ENCODE peak calls at places on chromosomes 2 and 18, in eight cellular contexts. One of them, this sample, is unnamed.

GRCh38 chr18:77208969-77209368 is 40.7 kb upstream of the GALR1 start:
- DNase-seq in NCI-H2171 treated with DMSO at 0.1 percent for 48 hours: no peak
- DNase-seq in skeletal muscle cell: peak
- DNase-seq in effector CD4-positive, alpha-beta T cell: no peak
- DNase-seq in stimulated activated CD4-positive, alpha-beta T cell treated with anti-CD3 and anti-CD28 coated beads, Interleukin-15, amount 100 ng/mL, for 1 hour: no peak
- DNase-seq in A172: peak
- DNase-seq in stimulated activated CD8-positive, alpha-beta memory T cell treated with anti-CD3 and anti-CD28 coated beads, Interleukin-7, amount 100 ng/mL, for 1 hour: no peak
- DNase-seq in LHCN-M2: peak
- DNase-seq in this sample: no peak

GRCh38 chr2:239751719-239752355 is 273.3 kb downstream of the NDUFA10 start:
- DNase-seq in NCI-H2171 treated with DMSO at 0.1 percent for 48 hours: no peak
- DNase-seq in skeletal muscle cell: no peak
- DNase-seq in effector CD4-positive, alpha-beta T cell: no peak
- DNase-seq in stimulated activated CD4-positive, alpha-beta T cell treated with anti-CD3 and anti-CD28 coated beads, Interleukin-15, amount 100 ng/mL, for 1 hour: peak
- DNase-seq in A172: no peak
- DNase-seq in stimulated activated CD8-positive, alpha-beta memory T cell treated with anti-CD3 and anti-CD28 coated beads, Interleukin-7, amount 100 ng/mL, for 1 hour: no peak
- DNase-seq in LHCN-M2: no peak
- DNase-seq in this sample: no peak

GRCh38 chr2:154825358-154825757 is 126.9 kb downstream of the KCNJ3 start:
- DNase-seq in NCI-H2171 treated with DMSO at 0.1 percent for 48 hours: no peak
- DNase-seq in skeletal muscle cell: no peak
- DNase-seq in effector CD4-positive, alpha-beta T cell: no peak
- DNase-seq in stimulated activated CD4-positive, alpha-beta T cell treated with anti-CD3 and anti-CD28 coated beads, Interleukin-15, amount 100 ng/mL, for 1 hour: no peak
- DNase-seq in A172: no peak
- DNase-seq in stimulated activated CD8-positive, alpha-beta memory T cell treated with anti-CD3 and anti-CD28 coated beads, Interleukin-7, amount 100 ng/mL, for 1 hour: no peak
- DNase-seq in LHCN-M2: no peak
- DNase-seq in this sample: no peak

GRCh38 chr18:27073404-27073830 is 111.7 kb downstream of the CHST9 start:
- DNase-seq in NCI-H2171 treated with DMSO at 0.1 percent for 48 hours: no peak
- DNase-seq in skeletal muscle cell: no peak
- DNase-seq in effector CD4-positive, alpha-beta T cell: no peak
- DNase-seq in stimulated activated CD4-positive, alpha-beta T cell treated with anti-CD3 and anti-CD28 coated beads, Interleukin-15, amount 100 ng/mL, for 1 hour: no peak
- DNase-seq in A172: no peak
- DNase-seq in stimulated activated CD8-positive, alpha-beta memory T cell treated with anti-CD3 and anti-CD28 coated beads, Interleukin-7, amount 100 ng/mL, for 1 hour: no peak
- DNase-seq in LHCN-M2: no peak
- DNase-seq in this sample: no peak

GRCh38 chr18:56257215-56257614 is 381.2 kb downstream of the TXNL1 start:
- DNase-seq in NCI-H2171 treated with DMSO at 0.1 percent for 48 hours: no peak
- DNase-seq in skeletal muscle cell: peak
- DNase-seq in effector CD4-positive, alpha-beta T cell: no peak
- DNase-seq in stimulated activated CD4-positive, alpha-beta T cell treated with anti-CD3 and anti-CD28 coated beads, Interleukin-15, amount 100 ng/mL, for 1 hour: no peak
- DNase-seq in A172: peak
- DNase-seq in stimulated activated CD8-positive, alpha-beta memory T cell treated with anti-CD3 and anti-CD28 coated beads, Interleukin-7, amount 100 ng/mL, for 1 hour: no peak
- DNase-seq in LHCN-M2: peak
- DNase-seq in this sample: no peak

GRCh38 chr2:134154269-134154668 is 99.6 kb upstream of the MGAT5 start:
- DNase-seq in NCI-H2171 treated with DMSO at 0.1 percent for 48 hours: no peak
- DNase-seq in skeletal muscle cell: no peak
- DNase-seq in effector CD4-positive, alpha-beta T cell: no peak
- DNase-seq in stimulated activated CD4-positive, alpha-beta T cell treated with anti-CD3 and anti-CD28 coated beads, Interleukin-15, amount 100 ng/mL, for 1 hour: no peak
- DNase-seq in A172: no peak
- DNase-seq in stimulated activated CD8-positive, alpha-beta memory T cell treated with anti-CD3 and anti-CD28 coated beads, Interleukin-7, amount 100 ng/mL, for 1 hour: no peak
- DNase-seq in LHCN-M2: no peak
- DNase-seq in this sample: no peak

GRCh38 chr2:236659758-236660150 is 90.1 kb downstream of the ACKR3 start:
- DNase-seq in NCI-H2171 treated with DMSO at 0.1 percent for 48 hours: peak
- DNase-seq in skeletal muscle cell: peak
- DNase-seq in effector CD4-positive, alpha-beta T cell: no peak
- DNase-seq in stimulated activated CD4-positive, alpha-beta T cell treated with anti-CD3 and anti-CD28 coated beads, Interleukin-15, amount 100 ng/mL, for 1 hour: no peak
- DNase-seq in A172: peak
- DNase-seq in stimulated activated CD8-positive, alpha-beta memory T cell treated with anti-CD3 and anti-CD28 coated beads, Interleukin-7, amount 100 ng/mL, for 1 hour: no peak
- DNase-seq in LHCN-M2: no peak
- DNase-seq in this sample: no peak

GRCh38 chr2:220935789-220936321 is 636.2 kb downstream of the EPHA4 start:
- DNase-seq in NCI-H2171 treated with DMSO at 0.1 percent for 48 hours: no peak
- DNase-seq in skeletal muscle cell: no peak
- DNase-seq in effector CD4-positive, alpha-beta T cell: no peak
- DNase-seq in stimulated activated CD4-positive, alpha-beta T cell treated with anti-CD3 and anti-CD28 coated beads, Interleukin-15, amount 100 ng/mL, for 1 hour: no peak
- DNase-seq in A172: no peak
- DNase-seq in stimulated activated CD8-positive, alpha-beta memory T cell treated with anti-CD3 and anti-CD28 coated beads, Interleukin-7, amount 100 ng/mL, for 1 hour: no peak
- DNase-seq in LHCN-M2: no peak
- DNase-seq in this sample: no peak

GRCh38 chr2:200039847-200040246 is 84.5 kb downstream of the MAIP1 start:
- DNase-seq in NCI-H2171 treated with DMSO at 0.1 percent for 48 hours: peak
- DNase-seq in skeletal muscle cell: peak
- DNase-seq in effector CD4-positive, alpha-beta T cell: no peak
- DNase-seq in stimulated activated CD4-positive, alpha-beta T cell treated with anti-CD3 and anti-CD28 coated beads, Interleukin-15, amount 100 ng/mL, for 1 hour: no peak
- DNase-seq in A172: no peak
- DNase-seq in stimulated activated CD8-positive, alpha-beta memory T cell treated with anti-CD3 and anti-CD28 coated beads, Interleukin-7, amount 100 ng/mL, for 1 hour: no peak
- DNase-seq in LHCN-M2: peak
- DNase-seq in this sample: no peak

GRCh38 chr2:219221956-219222518 is 3.3 kb upstream of the ABCB6 start:
- DNase-seq in NCI-H2171 treated with DMSO at 0.1 percent for 48 hours: no peak
- DNase-seq in skeletal muscle cell: no peak
- DNase-seq in effector CD4-positive, alpha-beta T cell: no peak
- DNase-seq in stimulated activated CD4-positive, alpha-beta T cell treated with anti-CD3 and anti-CD28 coated beads, Interleukin-15, amount 100 ng/mL, for 1 hour: no peak
- DNase-seq in A172: no peak
- DNase-seq in stimulated activated CD8-positive, alpha-beta memory T cell treated with anti-CD3 and anti-CD28 coated beads, Interleukin-7, amount 100 ng/mL, for 1 hour: no peak
- DNase-seq in LHCN-M2: peak
- DNase-seq in this sample: no peak

GRCh38 chr2:98445167-98445522 is 487 bp downstream of the INPP4A start:
- DNase-seq in NCI-H2171 treated with DMSO at 0.1 percent for 48 hours: no peak
- DNase-seq in skeletal muscle cell: no peak
- DNase-seq in effector CD4-positive, alpha-beta T cell: no peak
- DNase-seq in stimulated activated CD4-positive, alpha-beta T cell treated with anti-CD3 and anti-CD28 coated beads, Interleukin-15, amount 100 ng/mL, for 1 hour: no peak
- DNase-seq in A172: no peak
- DNase-seq in stimulated activated CD8-positive, alpha-beta memory T cell treated with anti-CD3 and anti-CD28 coated beads, Interleukin-7, amount 100 ng/mL, for 1 hour: no peak
- DNase-seq in LHCN-M2: no peak
- DNase-seq in this sample: no peak

GRCh38 chr2:188808921-188809320 is 165.3 kb upstream of the COL3A1 start:
- DNase-seq in NCI-H2171 treated with DMSO at 0.1 percent for 48 hours: no peak
- DNase-seq in skeletal muscle cell: peak
- DNase-seq in effector CD4-positive, alpha-beta T cell: no peak
- DNase-seq in stimulated activated CD4-positive, alpha-beta T cell treated with anti-CD3 and anti-CD28 coated beads, Interleukin-15, amount 100 ng/mL, for 1 hour: no peak
- DNase-seq in A172: peak
- DNase-seq in stimulated activated CD8-positive, alpha-beta memory T cell treated with anti-CD3 and anti-CD28 coated beads, Interleukin-7, amount 100 ng/mL, for 1 hour: no peak
- DNase-seq in LHCN-M2: peak
- DNase-seq in this sample: no peak

GRCh38 chr2:136645458-136645857 is 119.9 kb upstream of the THSD7B start:
- DNase-seq in NCI-H2171 treated with DMSO at 0.1 percent for 48 hours: no peak
- DNase-seq in skeletal muscle cell: no peak
- DNase-seq in effector CD4-positive, alpha-beta T cell: no peak
- DNase-seq in stimulated activated CD4-positive, alpha-beta T cell treated with anti-CD3 and anti-CD28 coated beads, Interleukin-15, amount 100 ng/mL, for 1 hour: no peak
- DNase-seq in A172: no peak
- DNase-seq in stimulated activated CD8-positive, alpha-beta memory T cell treated with anti-CD3 and anti-CD28 coated beads, Interleukin-7, amount 100 ng/mL, for 1 hour: no peak
- DNase-seq in LHCN-M2: no peak
- DNase-seq in this sample: no peak

GRCh38 chr18:56962322-56962721 is 184.6 kb upstream of the BOD1L2 start:
- DNase-seq in NCI-H2171 treated with DMSO at 0.1 percent for 48 hours: no peak
- DNase-seq in skeletal muscle cell: no peak
- DNase-seq in effector CD4-positive, alpha-beta T cell: no peak
- DNase-seq in stimulated activated CD4-positive, alpha-beta T cell treated with anti-CD3 and anti-CD28 coated beads, Interleukin-15, amount 100 ng/mL, for 1 hour: no peak
- DNase-seq in A172: no peak
- DNase-seq in stimulated activated CD8-positive, alpha-beta memory T cell treated with anti-CD3 and anti-CD28 coated beads, Interleukin-7, amount 100 ng/mL, for 1 hour: no peak
- DNase-seq in LHCN-M2: no peak
- DNase-seq in this sample: no peak

GRCh38 chr2:26911911-26912861 is 58.3 kb upstream of the MAPRE3 start:
- DNase-seq in NCI-H2171 treated with DMSO at 0.1 percent for 48 hours: peak
- DNase-seq in skeletal muscle cell: no peak
- DNase-seq in effector CD4-positive, alpha-beta T cell: no peak
- DNase-seq in stimulated activated CD4-positive, alpha-beta T cell treated with anti-CD3 and anti-CD28 coated beads, Interleukin-15, amount 100 ng/mL, for 1 hour: no peak
- DNase-seq in A172: no peak
- DNase-seq in stimulated activated CD8-positive, alpha-beta memory T cell treated with anti-CD3 and anti-CD28 coated beads, Interleukin-7, amount 100 ng/mL, for 1 hour: no peak
- DNase-seq in LHCN-M2: no peak
- DNase-seq in this sample: no peak

GRCh38 chr18:64330161-64330560 is 181.3 kb upstream of the LINC00305 start:
- DNase-seq in NCI-H2171 treated with DMSO at 0.1 percent for 48 hours: no peak
- DNase-seq in skeletal muscle cell: no peak
- DNase-seq in effector CD4-positive, alpha-beta T cell: no peak
- DNase-seq in stimulated activated CD4-positive, alpha-beta T cell treated with anti-CD3 and anti-CD28 coated beads, Interleukin-15, amount 100 ng/mL, for 1 hour: no peak
- DNase-seq in A172: no peak
- DNase-seq in stimulated activated CD8-positive, alpha-beta memory T cell treated with anti-CD3 and anti-CD28 coated beads, Interleukin-7, amount 100 ng/mL, for 1 hour: no peak
- DNase-seq in LHCN-M2: no peak
- DNase-seq in this sample: no peak

GRCh38 chr2:216002274-216002673 is 11.1 kb downstream of the MREG start:
- DNase-seq in NCI-H2171 treated with DMSO at 0.1 percent for 48 hours: no peak
- DNase-seq in skeletal muscle cell: no peak
- DNase-seq in effector CD4-positive, alpha-beta T cell: no peak
- DNase-seq in stimulated activated CD4-positive, alpha-beta T cell treated with anti-CD3 and anti-CD28 coated beads, Interleukin-15, amount 100 ng/mL, for 1 hour: no peak
- DNase-seq in A172: no peak
- DNase-seq in stimulated activated CD8-positive, alpha-beta memory T cell treated with anti-CD3 and anti-CD28 coated beads, Interleukin-7, amount 100 ng/mL, for 1 hour: no peak
- DNase-seq in LHCN-M2: no peak
- DNase-seq in this sample: no peak

GRCh38 chr18:24273596-24273995 is 124.0 kb downstream of the OSBPL1A start:
- DNase-seq in NCI-H2171 treated with DMSO at 0.1 percent for 48 hours: no peak
- DNase-seq in skeletal muscle cell: no peak
- DNase-seq in effector CD4-positive, alpha-beta T cell: no peak
- DNase-seq in stimulated activated CD4-positive, alpha-beta T cell treated with anti-CD3 and anti-CD28 coated beads, Interleukin-15, amount 100 ng/mL, for 1 hour: no peak
- DNase-seq in A172: peak
- DNase-seq in stimulated activated CD8-positive, alpha-beta memory T cell treated with anti-CD3 and anti-CD28 coated beads, Interleukin-7, amount 100 ng/mL, for 1 hour: no peak
- DNase-seq in LHCN-M2: no peak
- DNase-seq in this sample: no peak

GRCh38 chr2:9799729-9800632 is 43.3 kb upstream of the TAF1B start:
- DNase-seq in NCI-H2171 treated with DMSO at 0.1 percent for 48 hours: peak
- DNase-seq in skeletal muscle cell: peak
- DNase-seq in effector CD4-positive, alpha-beta T cell: peak
- DNase-seq in stimulated activated CD4-positive, alpha-beta T cell treated with anti-CD3 and anti-CD28 coated beads, Interleukin-15, amount 100 ng/mL, for 1 hour: peak
- DNase-seq in A172: peak
- DNase-seq in stimulated activated CD8-positive, alpha-beta memory T cell treated with anti-CD3 and anti-CD28 coated beads, Interleukin-7, amount 100 ng/mL, for 1 hour: peak
- DNase-seq in LHCN-M2: peak
- DNase-seq in this sample: no peak

GRCh38 chr2:166239548-166239947 is 111.7 kb upstream of the SCN1A start:
- DNase-seq in NCI-H2171 treated with DMSO at 0.1 percent for 48 hours: no peak
- DNase-seq in skeletal muscle cell: peak
- DNase-seq in effector CD4-positive, alpha-beta T cell: no peak
- DNase-seq in stimulated activated CD4-positive, alpha-beta T cell treated with anti-CD3 and anti-CD28 coated beads, Interleukin-15, amount 100 ng/mL, for 1 hour: no peak
- DNase-seq in A172: peak
- DNase-seq in stimulated activated CD8-positive, alpha-beta memory T cell treated with anti-CD3 and anti-CD28 coated beads, Interleukin-7, amount 100 ng/mL, for 1 hour: no peak
- DNase-seq in LHCN-M2: peak
- DNase-seq in this sample: no peak

GRCh38 chr2:235659767-235660322 is 166.0 kb downstream of the AGAP1 start:
- DNase-seq in NCI-H2171 treated with DMSO at 0.1 percent for 48 hours: no peak
- DNase-seq in skeletal muscle cell: peak
- DNase-seq in effector CD4-positive, alpha-beta T cell: no peak
- DNase-seq in stimulated activated CD4-positive, alpha-beta T cell treated with anti-CD3 and anti-CD28 coated beads, Interleukin-15, amount 100 ng/mL, for 1 hour: no peak
- DNase-seq in A172: peak
- DNase-seq in stimulated activated CD8-positive, alpha-beta memory T cell treated with anti-CD3 and anti-CD28 coated beads, Interleukin-7, amount 100 ng/mL, for 1 hour: no peak
- DNase-seq in LHCN-M2: peak
- DNase-seq in this sample: no peak

GRCh38 chr18:48868468-48869466 is 82.0 kb downstream of the SMAD7 start:
- DNase-seq in NCI-H2171 treated with DMSO at 0.1 percent for 48 hours: no peak
- DNase-seq in skeletal muscle cell: no peak
- DNase-seq in effector CD4-positive, alpha-beta T cell: no peak
- DNase-seq in stimulated activated CD4-positive, alpha-beta T cell treated with anti-CD3 and anti-CD28 coated beads, Interleukin-15, amount 100 ng/mL, for 1 hour: no peak
- DNase-seq in A172: no peak
- DNase-seq in stimulated activated CD8-positive, alpha-beta memory T cell treated with anti-CD3 and anti-CD28 coated beads, Interleukin-7, amount 100 ng/mL, for 1 hour: no peak
- DNase-seq in LHCN-M2: no peak
- DNase-seq in this sample: no peak

GRCh38 chr18:10421859-10422258 is 32.6 kb upstream of the APCDD1 start:
- DNase-seq in NCI-H2171 treated with DMSO at 0.1 percent for 48 hours: peak
- DNase-seq in skeletal muscle cell: no peak
- DNase-seq in effector CD4-positive, alpha-beta T cell: no peak
- DNase-seq in stimulated activated CD4-positive, alpha-beta T cell treated with anti-CD3 and anti-CD28 coated beads, Interleukin-15, amount 100 ng/mL, for 1 hour: no peak
- DNase-seq in A172: peak
- DNase-seq in stimulated activated CD8-positive, alpha-beta memory T cell treated with anti-CD3 and anti-CD28 coated beads, Interleukin-7, amount 100 ng/mL, for 1 hour: no peak
- DNase-seq in LHCN-M2: peak
- DNase-seq in this sample: no peak

GRCh38 chr2:64838817-64839216 is 150.4 kb upstream of the SLC1A4 start:
- DNase-seq in NCI-H2171 treated with DMSO at 0.1 percent for 48 hours: no peak
- DNase-seq in skeletal muscle cell: peak
- DNase-seq in effector CD4-positive, alpha-beta T cell: no peak
- DNase-seq in stimulated activated CD4-positive, alpha-beta T cell treated with anti-CD3 and anti-CD28 coated beads, Interleukin-15, amount 100 ng/mL, for 1 hour: no peak
- DNase-seq in A172: peak
- DNase-seq in stimulated activated CD8-positive, alpha-beta memory T cell treated with anti-CD3 and anti-CD28 coated beads, Interleukin-7, amount 100 ng/mL, for 1 hour: no peak
- DNase-seq in LHCN-M2: peak
- DNase-seq in this sample: no peak

GRCh38 chr2:241773511-241774418 is 2.9 kb upstream of the GAL3ST2 start:
- DNase-seq in NCI-H2171 treated with DMSO at 0.1 percent for 48 hours: no peak
- DNase-seq in skeletal muscle cell: no peak
- DNase-seq in effector CD4-positive, alpha-beta T cell: no peak
- DNase-seq in stimulated activated CD4-positive, alpha-beta T cell treated with anti-CD3 and anti-CD28 coated beads, Interleukin-15, amount 100 ng/mL, for 1 hour: no peak
- DNase-seq in A172: no peak
- DNase-seq in stimulated activated CD8-positive, alpha-beta memory T cell treated with anti-CD3 and anti-CD28 coated beads, Interleukin-7, amount 100 ng/mL, for 1 hour: no peak
- DNase-seq in LHCN-M2: no peak
- DNase-seq in this sample: no peak

GRCh38 chr2:218465987-218466633 is 47.2 kb downstream of the VIL1 start:
- DNase-seq in NCI-H2171 treated with DMSO at 0.1 percent for 48 hours: peak
- DNase-seq in skeletal muscle cell: no peak
- DNase-seq in effector CD4-positive, alpha-beta T cell: no peak
- DNase-seq in stimulated activated CD4-positive, alpha-beta T cell treated with anti-CD3 and anti-CD28 coated beads, Interleukin-15, amount 100 ng/mL, for 1 hour: no peak
- DNase-seq in A172: peak
- DNase-seq in stimulated activated CD8-positive, alpha-beta memory T cell treated with anti-CD3 and anti-CD28 coated beads, Interleukin-7, amount 100 ng/mL, for 1 hour: no peak
- DNase-seq in LHCN-M2: peak
- DNase-seq in this sample: no peak

GRCh38 chr2:42928161-42928691 is 135.8 kb upstream of the HAAO start:
- DNase-seq in NCI-H2171 treated with DMSO at 0.1 percent for 48 hours: no peak
- DNase-seq in skeletal muscle cell: no peak
- DNase-seq in effector CD4-positive, alpha-beta T cell: no peak
- DNase-seq in stimulated activated CD4-positive, alpha-beta T cell treated with anti-CD3 and anti-CD28 coated beads, Interleukin-15, amount 100 ng/mL, for 1 hour: no peak
- DNase-seq in A172: no peak
- DNase-seq in stimulated activated CD8-positive, alpha-beta memory T cell treated with anti-CD3 and anti-CD28 coated beads, Interleukin-7, amount 100 ng/mL, for 1 hour: no peak
- DNase-seq in LHCN-M2: no peak
- DNase-seq in this sample: no peak

GRCh38 chr18:23209031-23209430 is 73.7 kb downstream of the CABLES1 start:
- DNase-seq in NCI-H2171 treated with DMSO at 0.1 percent for 48 hours: no peak
- DNase-seq in skeletal muscle cell: no peak
- DNase-seq in effector CD4-positive, alpha-beta T cell: no peak
- DNase-seq in stimulated activated CD4-positive, alpha-beta T cell treated with anti-CD3 and anti-CD28 coated beads, Interleukin-15, amount 100 ng/mL, for 1 hour: no peak
- DNase-seq in A172: no peak
- DNase-seq in stimulated activated CD8-positive, alpha-beta memory T cell treated with anti-CD3 and anti-CD28 coated beads, Interleukin-7, amount 100 ng/mL, for 1 hour: no peak
- DNase-seq in LHCN-M2: no peak
- DNase-seq in this sample: no peak

GRCh38 chr2:206154197-206154596 is 5.0 kb downstream of the NDUFS1 start:
- DNase-seq in NCI-H2171 treated with DMSO at 0.1 percent for 48 hours: peak
- DNase-seq in skeletal muscle cell: no peak
- DNase-seq in effector CD4-positive, alpha-beta T cell: no peak
- DNase-seq in stimulated activated CD4-positive, alpha-beta T cell treated with anti-CD3 and anti-CD28 coated beads, Interleukin-15, amount 100 ng/mL, for 1 hour: no peak
- DNase-seq in A172: no peak
- DNase-seq in stimulated activated CD8-positive, alpha-beta memory T cell treated with anti-CD3 and anti-CD28 coated beads, Interleukin-7, amount 100 ng/mL, for 1 hour: no peak
- DNase-seq in LHCN-M2: peak
- DNase-seq in this sample: no peak

GRCh38 chr2:108403494-108403893 is 25.7 kb downstream of the SULT1C4 start:
- DNase-seq in NCI-H2171 treated with DMSO at 0.1 percent for 48 hours: no peak
- DNase-seq in skeletal muscle cell: peak
- DNase-seq in effector CD4-positive, alpha-beta T cell: no peak
- DNase-seq in stimulated activated CD4-positive, alpha-beta T cell treated with anti-CD3 and anti-CD28 coated beads, Interleukin-15, amount 100 ng/mL, for 1 hour: no peak
- DNase-seq in A172: peak
- DNase-seq in stimulated activated CD8-positive, alpha-beta memory T cell treated with anti-CD3 and anti-CD28 coated beads, Interleukin-7, amount 100 ng/mL, for 1 hour: no peak
- DNase-seq in LHCN-M2: no peak
- DNase-seq in this sample: no peak

GRCh38 chr2:125471963-125472362 is 1184.0 kb upstream of the GYPC start:
- DNase-seq in NCI-H2171 treated with DMSO at 0.1 percent for 48 hours: peak
- DNase-seq in skeletal muscle cell: no peak
- DNase-seq in effector CD4-positive, alpha-beta T cell: no peak
- DNase-seq in stimulated activated CD4-positive, alpha-beta T cell treated with anti-CD3 and anti-CD28 coated beads, Interleukin-15, amount 100 ng/mL, for 1 hour: no peak
- DNase-seq in A172: peak
- DNase-seq in stimulated activated CD8-positive, alpha-beta memory T cell treated with anti-CD3 and anti-CD28 coated beads, Interleukin-7, amount 100 ng/mL, for 1 hour: no peak
- DNase-seq in LHCN-M2: peak
- DNase-seq in this sample: no peak